ENCODE peak calls at places on chromosomes 7 and 10, in five cellular contexts. X is mucosa of gallbladder; F is breast epithelium; U is Daoy; N is stimulated activated naive CD8-positive, alpha-beta T cell treated with anti-CD3 and anti-CD28 coated beads, Interleukin-15, amount 100 ng/mL, for 72 hours. V is an unnamed sample.

GRCh38 chr7:44078521-44078920 is 3.8 kb downstream of the POLM start:
- DNase-seq in X (no peak), F (no peak), U (no peak), N (no peak), V (no peak)

GRCh38 chr7:129634361-129635034 is 23.0 kb downstream of the NRF1 start:
- DNase-seq in X (no peak), F (no peak), U (no peak), N (no peak), V (no peak)

GRCh38 chr7:102175423-102176170 is 111.1 kb upstream of the SH2B2 start:
- DNase-seq in X (no peak), F (no peak), U (no peak), N (no peak), V (no peak)

GRCh38 chr10:12768156-12768731 is 233.3 kb downstream of the CCDC3 start:
- DNase-seq in X (no peak), F (no peak), U (peak; percentile 32), N (no peak), V (no peak)

GRCh38 chr10:126476256-126476655 is 88.0 kb upstream of the ADAM12 start:
- DNase-seq in X (no peak), F (no peak), U (no peak), N (no peak), V (no peak)

GRCh38 chr7:5279734-5280133 is 3.0 kb upstream of the SLC29A4 start:
- DNase-seq in X (no peak), F (no peak), U (no peak), N (no peak), V (no peak)

GRCh38 chr10:88385601-88386203 is 197.4 kb downstream of the RNLS start:
- DNase-seq in X (peak; percentile 77), F (peak; percentile 33), U (peak; percentile 55), N (peak; percentile 34), V (no peak)

GRCh38 chr7:152383341-152384234 is 52.2 kb downstream of the KMT2C start:
- DNase-seq in X (no peak), F (no peak), U (peak; percentile 77), N (no peak), V (no peak)

GRCh38 chr10:547591-548081 is 141.8 kb downstream of the DIP2C start:
- DNase-seq in X (no peak), F (no peak), U (no peak), N (no peak), V (no peak)

GRCh38 chr7:150476285-150476684 is 25.9 kb downstream of the GIMAP8 start:
- DNase-seq in X (no peak), F (no peak), U (no peak), N (no peak), V (no peak)

GRCh38 chr7:119783799-119784198 is 489.2 kb upstream of the KCND2 start:
- DNase-seq in X (no peak), F (no peak), U (peak; percentile 23), N (no peak), V (no peak)

GRCh38 chr10:60798870-60799269 is 20.6 kb downstream of the CDK1 start:
- DNase-seq in X (no peak), F (no peak), U (no peak), N (no peak), V (no peak)

GRCh38 chr10:127450644-127451043 is 98.5 kb upstream of the NPS start:
- DNase-seq in X (no peak), F (no peak), U (no peak), N (no peak), V (no peak)

GRCh38 chr10:75446508-75446907 is 15.1 kb downstream of the LRMDA start:
- DNase-seq in X (no peak), F (no peak), U (no peak), N (no peak), V (no peak)

GRCh38 chr7:144006029-144006428 is 5.9 kb downstream of the OR6B1 start:
- DNase-seq in X (no peak), F (no peak), U (no peak), N (no peak), V (no peak)

GRCh38 chr10:45000764-45001381 is at the start of gene ZNF22:
- DNase-seq in X (peak; percentile 62), F (no peak), U (peak; percentile 73), N (peak; percentile 83), V (no peak)

GRCh38 chr10:71269301-71270288 is 49.5 kb upstream of the SLC29A3 start:
- DNase-seq in X (no peak), F (no peak), U (no peak), N (no peak), V (no peak)

GRCh38 chr7:116591202-116592040 is 66.6 kb downstream of the CAV1 start:
- DNase-seq in X (no peak), F (no peak), U (no peak), N (no peak), V (no peak)

GRCh38 chr7:158469396-158470051 is 118.1 kb downstream of the PTPRN2 start:
- DNase-seq in X (no peak), F (no peak), U (no peak), N (no peak), V (no peak)

GRCh38 chr10:24172909-24173308 is 36.0 kb upstream of the KIAA1217 start:
- DNase-seq in X (no peak), F (no peak), U (no peak), N (no peak), V (no peak)

GRCh38 chr7:124113040-124113439 is 80.2 kb upstream of the TMEM229A start:
- DNase-seq in X (no peak), F (no peak), U (no peak), N (no peak), V (no peak)

GRCh38 chr10:45000138-45000763 is 472 bp upstream of the ZNF22 start:
- DNase-seq in X (peak; percentile 84), F (peak; percentile 65), U (no peak), N (no peak), V (no peak)

GRCh38 chr10:408223-408622 is 273.0 kb downstream of the ZMYND11 start:
- DNase-seq in X (no peak), F (no peak), U (no peak), N (no peak), V (no peak)

GRCh38 chr10:88455831-88456230 is 127.3 kb downstream of the RNLS start:
- DNase-seq in X (no peak), F (no peak), U (no peak), N (no peak), V (no peak)

GRCh38 chr7:83819911-83820310 is 171.0 kb upstream of the SEMA3E start:
- DNase-seq in X (no peak), F (no peak), U (peak; percentile 3), N (no peak), V (no peak)

GRCh38 chr7:124124201-124124600 is 91.3 kb upstream of the TMEM229A start:
- DNase-seq in X (no peak), F (no peak), U (no peak), N (no peak), V (no peak)

GRCh38 chr10:62380002-62380401 is 5.8 kb downstream of the ZNF365 start:
- DNase-seq in X (no peak), F (no peak), U (peak; percentile 76), N (no peak), V (no peak)

GRCh38 chr7:128152721-128153120 is 88.4 kb upstream of the LEP start:
- DNase-seq in X (no peak), F (no peak), U (no peak), N (no peak), V (no peak)

GRCh38 chr10:60820093-60820769 is 42.0 kb downstream of the CDK1 start:
- DNase-seq in X (no peak), F (no peak), U (peak; percentile 31), N (no peak), V (no peak)

V was measured in thoracic aorta.